ENCODE peak calls at places on chromosomes 13 and 19, in six cellular contexts. J is mucosa of descending colon; N is heart right ventricle; O is activated CD8-positive, alpha-beta memory T cell treated with anti-CD3 and anti-CD28 coated beads for 4 hours; P is right cardiac atrium; S is RWPE1. V is an unnamed sample.
A peak's percentile ranks its signal among the peaks of the same experiment; 100 is the strongest.

GRCh38 chr13:77002590-77003190 is 10.8 kb downstream of the CLN5 start:
- DNase-seq in J (no peak), N (no peak), O (no peak), P (no peak), S (peak; percentile 30), V (no peak)

GRCh38 chr13:110309661-110310524 is 2.8 kb downstream of the COL4A2 start:
- DNase-seq in J (no peak), N (no peak), O (no peak), P (no peak), S (no peak), V (no peak)

GRCh38 chr13:98798849-98799645 is 46.6 kb upstream of the SLC15A1 start:
- DNase-seq in J (no peak), N (no peak), O (no peak), P (no peak), S (no peak), V (no peak)

GRCh38 chr19:2478756-2479555 is 3.0 kb downstream of the GADD45B start:
- DNase-seq in J (peak; percentile 83), N (peak; percentile 84), O (peak; percentile 55), P (peak; percentile 94), S (no peak), V (peak; percentile 62)

GRCh38 chr13:88339271-88339741 is 668.1 kb downstream of the SLITRK5 start:
- DNase-seq in J (peak; percentile 50), N (no peak), O (no peak), P (no peak), S (no peak), V (no peak)

GRCh38 chr19:56132316-56132822 is 8.7 kb upstream of the ZNF444 start:
- DNase-seq in J (no peak), N (no peak), O (no peak), P (peak; percentile 65), S (no peak), V (no peak)

GRCh38 chr13:74205313-74205690 is 71.1 kb upstream of the KLF12 start:
- DNase-seq in J (no peak), N (no peak), O (no peak), P (no peak), S (no peak), V (no peak)

GRCh38 chr19:16850133-16850532 is 20.9 kb downstream of the SIN3B start:
- DNase-seq in J (no peak), N (no peak), O (no peak), P (no peak), S (no peak), V (no peak)

GRCh38 chr13:52851153-52851962 is 2.9 kb upstream of the PCDH8 start:
- DNase-seq in J (peak; percentile 56), N (peak; percentile 23), O (no peak), P (peak; percentile 56), S (peak; percentile 34), V (no peak)

GRCh38 chr13:76067850-76068249 is 431.7 kb downstream of the LMO7 start:
- DNase-seq in J (no peak), N (no peak), O (no peak), P (no peak), S (no peak), V (no peak)

GRCh38 chr13:31945202-31945978 is 86.2 kb upstream of the FRY start:
- DNase-seq in J (peak; percentile 31), N (peak; percentile 61), O (no peak), P (peak; percentile 88), S (peak; percentile 76), V (peak; percentile 60)

GRCh38 chr19:53246498-53246897 is 8.2 kb downstream of the ZNF677 start:
- DNase-seq in J (no peak), N (no peak), O (no peak), P (no peak), S (no peak), V (no peak)

GRCh38 chr13:42798118-42798517 is 16.7 kb downstream of the FAM216B start:
- DNase-seq in J (no peak), N (no peak), O (no peak), P (no peak), S (no peak), V (no peak)